ENCODE peak calls at places on chromosomes 3 and 15, in six cellular contexts. One of them, this sample, is unnamed.

GRCh38 chr15:27933562-27933961 is 165.6 kb downstream of the OCA2 start:
- DNase-seq in fibroblast of lung: no peak
- DNase-seq in suprapubic skin: no peak
- DNase-seq in endothelial cell: no peak
- DNase-seq in colonic mucosa: no peak
- DNase-seq in choroid plexus epithelial cell: no peak
- DNase-seq in this sample: no peak

GRCh38 chr3:19547665-19548464 is 386.2 kb downstream of the EFHB start:
- DNase-seq in fibroblast of lung: no peak
- DNase-seq in suprapubic skin: no peak
- DNase-seq in endothelial cell: no peak
- DNase-seq in colonic mucosa: peak; percentile 23
- DNase-seq in choroid plexus epithelial cell: no peak
- DNase-seq in this sample: no peak

GRCh38 chr3:169243122-169243521 is 420.4 kb downstream of the MECOM start:
- DNase-seq in fibroblast of lung: peak; percentile 36
- DNase-seq in suprapubic skin: no peak
- DNase-seq in endothelial cell: no peak
- DNase-seq in colonic mucosa: no peak
- DNase-seq in choroid plexus epithelial cell: peak; percentile 80
- DNase-seq in this sample: no peak

GRCh38 chr3:188689101-188689574 is 482.6 kb upstream of the TPRG1 start:
- DNase-seq in fibroblast of lung: peak; percentile 72
- DNase-seq in suprapubic skin: peak; percentile 69
- DNase-seq in endothelial cell: no peak
- DNase-seq in colonic mucosa: no peak
- DNase-seq in choroid plexus epithelial cell: peak; percentile 94
- DNase-seq in this sample: no peak

GRCh38 chr3:50612973-50613851 is 1.6 kb upstream of the CISH start:
- DNase-seq in fibroblast of lung: no peak
- DNase-seq in suprapubic skin: no peak
- DNase-seq in endothelial cell: no peak
- DNase-seq in colonic mucosa: no peak
- DNase-seq in choroid plexus epithelial cell: no peak
- DNase-seq in this sample: no peak

GRCh38 chr3:25288416-25288815 is 139.6 kb upstream of the RARB start:
- DNase-seq in fibroblast of lung: no peak
- DNase-seq in suprapubic skin: no peak
- DNase-seq in endothelial cell: no peak
- DNase-seq in colonic mucosa: no peak
- DNase-seq in choroid plexus epithelial cell: no peak
- DNase-seq in this sample: no peak

GRCh38 chr15:63501256-63502089 is 2.9 kb upstream of the USP3 start:
- DNase-seq in fibroblast of lung: peak; percentile 93
- DNase-seq in suprapubic skin: peak; percentile 93
- DNase-seq in endothelial cell: peak; percentile 33
- DNase-seq in colonic mucosa: peak; percentile 88
- DNase-seq in choroid plexus epithelial cell: peak; percentile 92
- DNase-seq in this sample: no peak

GRCh38 chr3:27342279-27342678 is 26.9 kb downstream of the NEK10 start:
- DNase-seq in fibroblast of lung: no peak
- DNase-seq in suprapubic skin: no peak
- DNase-seq in endothelial cell: no peak
- DNase-seq in colonic mucosa: no peak
- DNase-seq in choroid plexus epithelial cell: peak; percentile 32
- DNase-seq in this sample: no peak

GRCh38 chr3:119418641-119419040 is 44.8 kb downstream of the TMEM39A start:
- DNase-seq in fibroblast of lung: peak; percentile 18
- DNase-seq in suprapubic skin: no peak
- DNase-seq in endothelial cell: no peak
- DNase-seq in colonic mucosa: no peak
- DNase-seq in choroid plexus epithelial cell: peak; percentile 40
- DNase-seq in this sample: no peak

GRCh38 chr15:37794947-37795346 is 139.5 kb upstream of the TMCO5A start:
- DNase-seq in fibroblast of lung: no peak
- DNase-seq in suprapubic skin: no peak
- DNase-seq in endothelial cell: no peak
- DNase-seq in colonic mucosa: no peak
- DNase-seq in choroid plexus epithelial cell: no peak
- DNase-seq in this sample: no peak

GRCh38 chr3:93843981-93844380 is 129.7 kb downstream of the PROS1 start:
- DNase-seq in fibroblast of lung: peak; percentile 92
- DNase-seq in suprapubic skin: peak; percentile 54
- DNase-seq in endothelial cell: no peak
- DNase-seq in colonic mucosa: no peak
- DNase-seq in choroid plexus epithelial cell: peak; percentile 90
- DNase-seq in this sample: no peak

GRCh38 chr3:24678441-24678865 is 183.8 kb upstream of the THRB start:
- DNase-seq in fibroblast of lung: peak; percentile 96
- DNase-seq in suprapubic skin: no peak
- DNase-seq in endothelial cell: no peak
- DNase-seq in colonic mucosa: no peak
- DNase-seq in choroid plexus epithelial cell: peak; percentile 99
- DNase-seq in this sample: no peak

GRCh38 chr3:49397470-49397869 is 14.3 kb downstream of the RHOA start:
- DNase-seq in fibroblast of lung: no peak
- DNase-seq in suprapubic skin: no peak
- DNase-seq in endothelial cell: no peak
- DNase-seq in colonic mucosa: no peak
- DNase-seq in choroid plexus epithelial cell: peak; percentile 71
- DNase-seq in this sample: no peak

GRCh38 chr3:93973160-93974126 is at the start of gene PROS1:
- DNase-seq in fibroblast of lung: peak; percentile 79
- DNase-seq in suprapubic skin: peak; percentile 93
- DNase-seq in endothelial cell: peak; percentile 82
- DNase-seq in colonic mucosa: peak; percentile 87
- DNase-seq in choroid plexus epithelial cell: peak; percentile 89
- DNase-seq in this sample: peak; percentile 74

GRCh38 chr3:84965141-84965540 is 6.4 kb downstream of the CADM2 start:
- DNase-seq in fibroblast of lung: peak; percentile 7
- DNase-seq in suprapubic skin: no peak
- DNase-seq in endothelial cell: peak; percentile 59
- DNase-seq in colonic mucosa: no peak
- DNase-seq in choroid plexus epithelial cell: peak; percentile 89
- DNase-seq in this sample: no peak

GRCh38 chr3:24541935-24542334 is 47.3 kb upstream of the THRB start:
- DNase-seq in fibroblast of lung: no peak
- DNase-seq in suprapubic skin: no peak
- DNase-seq in endothelial cell: no peak
- DNase-seq in colonic mucosa: no peak
- DNase-seq in choroid plexus epithelial cell: no peak
- DNase-seq in this sample: no peak

GRCh38 chr15:45120081-45120972 is 6.2 kb downstream of the DUOXA2 start:
- DNase-seq in fibroblast of lung: no peak
- DNase-seq in suprapubic skin: no peak
- DNase-seq in endothelial cell: no peak
- DNase-seq in colonic mucosa: no peak
- DNase-seq in choroid plexus epithelial cell: no peak
- DNase-seq in this sample: no peak

GRCh38 chr3:122793568-122794416 is at the start of gene HSPBAP1:
- DNase-seq in fibroblast of lung: peak; percentile 92
- DNase-seq in suprapubic skin: peak; percentile 96
- DNase-seq in endothelial cell: peak; percentile 89
- DNase-seq in colonic mucosa: peak; percentile 97
- DNase-seq in choroid plexus epithelial cell: peak; percentile 96
- DNase-seq in this sample: peak; percentile 92

GRCh38 chr3:113536627-113537101 is 4.3 kb downstream of the SIDT1 start:
- DNase-seq in fibroblast of lung: no peak
- DNase-seq in suprapubic skin: no peak
- DNase-seq in endothelial cell: no peak
- DNase-seq in colonic mucosa: peak; percentile 70
- DNase-seq in choroid plexus epithelial cell: peak; percentile 41
- DNase-seq in this sample: no peak

GRCh38 chr15:29220852-29221251 is 48.8 kb downstream of the NSMCE3 start:
- DNase-seq in fibroblast of lung: no peak
- DNase-seq in suprapubic skin: no peak
- DNase-seq in endothelial cell: no peak
- DNase-seq in colonic mucosa: no peak
- DNase-seq in choroid plexus epithelial cell: no peak
- DNase-seq in this sample: no peak

GRCh38 chr15:93829115-93829849 is 402.1 kb upstream of the MCTP2 start:
- DNase-seq in fibroblast of lung: peak; percentile 87
- DNase-seq in suprapubic skin: no peak
- DNase-seq in endothelial cell: no peak
- DNase-seq in colonic mucosa: no peak
- DNase-seq in choroid plexus epithelial cell: peak; percentile 58
- DNase-seq in this sample: no peak

GRCh38 chr3:37974121-37974927 is 16.3 kb upstream of the VILL start:
- DNase-seq in fibroblast of lung: peak; percentile 36
- DNase-seq in suprapubic skin: no peak
- DNase-seq in endothelial cell: peak; percentile 77
- DNase-seq in colonic mucosa: peak; percentile 83
- DNase-seq in choroid plexus epithelial cell: peak; percentile 75
- DNase-seq in this sample: no peak

GRCh38 chr3:31051226-31051625 is 156.8 kb upstream of the GADL1 start:
- DNase-seq in fibroblast of lung: no peak
- DNase-seq in suprapubic skin: no peak
- DNase-seq in endothelial cell: no peak
- DNase-seq in colonic mucosa: no peak
- DNase-seq in choroid plexus epithelial cell: no peak
- DNase-seq in this sample: no peak

GRCh38 chr3:178087376-178087775 is 448.9 kb upstream of the KCNMB2 start:
- DNase-seq in fibroblast of lung: no peak
- DNase-seq in suprapubic skin: no peak
- DNase-seq in endothelial cell: no peak
- DNase-seq in colonic mucosa: no peak
- DNase-seq in choroid plexus epithelial cell: no peak
- DNase-seq in this sample: no peak

DNA sequence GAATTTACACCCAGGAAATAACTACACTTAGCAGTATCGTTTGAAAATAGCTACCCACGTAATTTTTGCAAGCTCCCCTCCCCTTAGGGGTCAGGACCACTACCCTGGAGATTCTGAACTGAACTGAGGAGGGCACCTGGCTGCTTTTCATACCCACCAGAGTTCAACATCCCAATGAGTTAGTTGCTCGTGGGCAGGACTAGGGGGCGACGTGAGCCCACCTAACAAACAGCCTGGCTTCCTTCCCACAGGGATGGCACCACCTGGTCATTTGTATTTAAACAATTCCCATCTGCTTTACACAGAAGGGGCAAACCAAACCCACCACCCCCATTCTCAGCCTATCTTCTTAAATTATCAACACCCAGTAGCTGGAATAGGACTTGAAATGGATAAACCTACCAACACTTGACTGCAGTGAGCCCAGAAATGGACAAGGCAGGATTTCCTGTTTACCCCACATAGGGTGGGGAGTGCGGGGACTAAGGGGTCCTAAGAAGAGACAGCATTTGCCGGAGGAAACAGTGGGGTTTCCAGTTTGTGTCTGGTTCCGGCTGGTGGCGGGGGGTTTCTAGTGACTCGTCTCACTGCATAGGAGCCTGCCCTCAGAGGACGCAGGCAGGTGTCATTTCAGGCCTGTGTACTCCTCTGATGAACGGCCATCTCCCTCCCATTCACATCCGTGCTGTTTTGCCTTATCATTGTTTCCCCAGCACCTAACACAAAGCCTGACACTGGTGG is 11.6 kb upstream of the VGLL4 start:
- DNase-seq in fibroblast of lung: no peak
- DNase-seq in suprapubic skin: no peak
- DNase-seq in endothelial cell: no peak
- DNase-seq in colonic mucosa: no peak
- DNase-seq in choroid plexus epithelial cell: no peak
- DNase-seq in this sample: no peak
- TF ChIP-seq CTCF in fibroblast of lung: peak; percentile 43
- TF ChIP-seq CTCF in suprapubic skin: no peak
- TF ChIP-seq CTCF in endothelial cell: no peak
- TF ChIP-seq CTCF in colonic mucosa: no peak
- TF ChIP-seq CTCF in choroid plexus epithelial cell: peak; percentile 58
- TF ChIP-seq CTCF in this sample: peak; percentile 65

GRCh38 chr3:190443257-190443656 is 6.4 kb downstream of the TMEM207 start:
- DNase-seq in fibroblast of lung: no peak
- DNase-seq in suprapubic skin: no peak
- DNase-seq in endothelial cell: no peak
- DNase-seq in colonic mucosa: no peak
- DNase-seq in choroid plexus epithelial cell: peak; percentile 61
- DNase-seq in this sample: no peak
- TF ChIP-seq CTCF in fibroblast of lung: peak; percentile 44
- TF ChIP-seq CTCF in suprapubic skin: no peak
- TF ChIP-seq CTCF in endothelial cell: peak; percentile 31
- TF ChIP-seq CTCF in colonic mucosa: no peak
- TF ChIP-seq CTCF in choroid plexus epithelial cell: peak; percentile 63
- TF ChIP-seq CTCF in this sample: peak; percentile 58

DNA sequence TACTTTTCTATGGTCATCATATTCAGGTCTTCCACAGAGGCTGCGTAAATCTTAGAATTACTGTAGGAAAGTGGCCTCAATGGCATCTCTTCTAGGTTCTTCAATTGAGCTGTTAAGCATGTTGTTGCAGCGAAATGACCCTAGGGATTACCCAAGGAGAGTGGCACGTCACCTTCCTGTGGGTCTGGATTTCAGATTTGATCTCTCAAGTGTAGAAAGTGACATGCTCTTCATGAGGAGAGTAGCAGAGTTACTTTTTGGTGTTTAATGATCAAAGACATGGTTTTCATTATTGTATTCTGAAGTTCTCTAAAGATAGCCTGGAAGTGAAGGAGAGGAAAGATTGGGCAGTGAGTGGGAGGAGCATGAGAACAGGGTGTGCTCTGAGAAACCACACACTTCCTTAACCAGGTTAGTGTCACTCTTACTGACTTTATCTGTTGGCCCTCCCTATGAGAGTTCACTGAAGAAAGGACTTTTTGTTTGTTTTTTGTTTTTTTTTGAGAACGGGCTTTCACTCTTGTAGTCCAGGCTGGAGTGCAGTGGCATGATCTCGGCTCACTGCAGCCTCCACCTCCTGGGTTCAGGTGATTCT is 153.6 kb downstream of the AKAP13 start:
- DNase-seq in fibroblast of lung: no peak
- DNase-seq in suprapubic skin: no peak
- DNase-seq in endothelial cell: no peak
- DNase-seq in colonic mucosa: no peak
- DNase-seq in choroid plexus epithelial cell: no peak
- DNase-seq in this sample: no peak
- TF ChIP-seq CTCF in fibroblast of lung: no peak
- TF ChIP-seq CTCF in suprapubic skin: no peak
- TF ChIP-seq CTCF in endothelial cell: no peak
- TF ChIP-seq CTCF in colonic mucosa: no peak
- TF ChIP-seq CTCF in choroid plexus epithelial cell: no peak
- TF ChIP-seq CTCF in this sample: no peak

GRCh38 chr3:11534783-11535081 is 109.0 kb downstream of the VGLL4 start:
- DNase-seq in fibroblast of lung: no peak
- DNase-seq in suprapubic skin: no peak
- DNase-seq in endothelial cell: no peak
- DNase-seq in colonic mucosa: no peak
- DNase-seq in choroid plexus epithelial cell: no peak
- DNase-seq in this sample: no peak

GRCh38 chr3:11532865-11533490 is 110.7 kb downstream of the VGLL4 start:
- DNase-seq in fibroblast of lung: peak; percentile 82
- DNase-seq in suprapubic skin: peak; percentile 46
- DNase-seq in endothelial cell: no peak
- DNase-seq in colonic mucosa: no peak
- DNase-seq in choroid plexus epithelial cell: peak; percentile 94
- DNase-seq in this sample: no peak

GRCh38 chr3:11536132-11536935 is 107.4 kb downstream of the VGLL4 start:
- DNase-seq in fibroblast of lung: no peak
- DNase-seq in suprapubic skin: peak; percentile 64
- DNase-seq in endothelial cell: no peak
- DNase-seq in colonic mucosa: no peak
- DNase-seq in choroid plexus epithelial cell: no peak
- DNase-seq in this sample: no peak

GRCh38 chr3:11535207-11535960 is 108.3 kb downstream of the VGLL4 start:
- DNase-seq in fibroblast of lung: no peak
- DNase-seq in suprapubic skin: peak; percentile 41
- DNase-seq in endothelial cell: no peak
- DNase-seq in colonic mucosa: no peak
- DNase-seq in choroid plexus epithelial cell: no peak
- DNase-seq in this sample: no peak

GRCh38 chr3:11534011-11534782 is 109.5 kb downstream of the VGLL4 start:
- DNase-seq in fibroblast of lung: no peak
- DNase-seq in suprapubic skin: peak; percentile 63
- DNase-seq in endothelial cell: no peak
- DNase-seq in colonic mucosa: no peak
- DNase-seq in choroid plexus epithelial cell: no peak
- DNase-seq in this sample: no peak
- TF ChIP-seq CTCF in fibroblast of lung: no peak
- TF ChIP-seq CTCF in suprapubic skin: no peak
- TF ChIP-seq CTCF in endothelial cell: no peak
- TF ChIP-seq CTCF in colonic mucosa: no peak
- TF ChIP-seq CTCF in choroid plexus epithelial cell: no peak
- TF ChIP-seq CTCF in this sample: no peak

This sample was measured in type B pancreatic cell.